ENCODE peak calls at places on chromosomes 3 and 15, in nine cellular contexts. W, C, Q, N, H, O, V, P and F are unnamed samples.

GRCh38 chr3:108477511-108478147 is 32.8 kb downstream of the MYH15 start:
- DNase-seq in W (peak), C (peak), Q (peak), N (peak), H (peak), O (peak), V (peak), P (peak), F (peak)

GRCh38 chr3:190076601-190077444 is 43.9 kb downstream of the P3H2 start:
- DNase-seq in W (no peak), C (no peak), Q (peak), N (no peak), H (no peak), O (peak), V (no peak), P (peak), F (peak)

GRCh38 chr3:9695322-9695721 is 8.3 kb upstream of the CPNE9 start:
- DNase-seq in W (no peak), C (no peak), Q (no peak), N (no peak), H (no peak), O (no peak), V (no peak), P (no peak), F (no peak)

GRCh38 chr3:136353461-136353860 is 103.3 kb downstream of the PCCB start:
- DNase-seq in W (no peak), C (no peak), Q (no peak), N (no peak), H (no peak), O (no peak), V (no peak), P (no peak), F (no peak)

GRCh38 chr3:120145498-120146285 is 51.4 kb upstream of the GSK3B start:
- DNase-seq in W (peak), C (no peak), Q (peak), N (no peak), H (no peak), O (peak), V (no peak), P (peak), F (peak)

GRCh38 chr3:56622381-56622780 is 60.7 kb downstream of the TASOR start:
- DNase-seq in W (no peak), C (no peak), Q (no peak), N (no peak), H (no peak), O (no peak), V (no peak), P (no peak), F (no peak)

GRCh38 chr3:158470944-158471638 is 99.9 kb upstream of the MLF1 start:
- DNase-seq in W (no peak), C (no peak), Q (no peak), N (no peak), H (no peak), O (peak), V (no peak), P (no peak), F (peak)

GRCh38 chr15:36966704-36967103 is 133.6 kb downstream of the MEIS2 start:
- DNase-seq in W (no peak), C (no peak), Q (no peak), N (no peak), H (no peak), O (no peak), V (no peak), P (no peak), F (no peak)

GRCh38 chr15:45468294-45468693 is 54.3 kb downstream of the SLC30A4 start:
- DNase-seq in W (no peak), C (no peak), Q (no peak), N (no peak), H (no peak), O (no peak), V (no peak), P (no peak), F (no peak)

GRCh38 chr3:13544293-13544831 is 4.6 kb upstream of the FBLN2 start:
- DNase-seq in W (peak), C (peak), Q (no peak), N (peak), H (no peak), O (peak), V (no peak), P (peak), F (peak)

GRCh38 chr15:62209322-62209721 is 44.2 kb upstream of the C2CD4B start:
- DNase-seq in W (no peak), C (no peak), Q (no peak), N (no peak), H (no peak), O (no peak), V (no peak), P (peak), F (no peak)

GRCh38 chr3:64612082-64612860 is 75.5 kb downstream of the ADAMTS9 start:
- DNase-seq in W (no peak), C (no peak), Q (no peak), N (no peak), H (no peak), O (peak), V (no peak), P (no peak), F (peak)

GRCh38 chr3:197578376-197578775 is 22.6 kb upstream of the BDH1 start:
- DNase-seq in W (no peak), C (no peak), Q (no peak), N (no peak), H (no peak), O (no peak), V (no peak), P (no peak), F (no peak)

GRCh38 chr3:167346171-167346570 is 33.9 kb downstream of the ZBBX start:
- DNase-seq in W (no peak), C (no peak), Q (no peak), N (no peak), H (no peak), O (no peak), V (no peak), P (no peak), F (no peak)

GRCh38 chr3:134334901-134335280 is 39.4 kb downstream of the AMOTL2 start:
- DNase-seq in W (no peak), C (no peak), Q (peak), N (no peak), H (no peak), O (no peak), V (no peak), P (no peak), F (no peak)

GRCh38 chr3:129890125-129890524 is 3.4 kb downstream of the TMCC1 start:
- DNase-seq in W (no peak), C (no peak), Q (peak), N (no peak), H (no peak), O (no peak), V (no peak), P (no peak), F (no peak)

GRCh38 chr15:81016253-81017068 is 15.7 kb downstream of the TLNRD1 start:
- DNase-seq in W (no peak), C (no peak), Q (no peak), N (no peak), H (no peak), O (no peak), V (no peak), P (no peak), F (no peak)

GRCh38 chr3:4834403-4834866 is 144.8 kb upstream of the BHLHE40 start:
- DNase-seq in W (peak), C (peak), Q (peak), N (peak), H (no peak), O (no peak), V (peak), P (no peak), F (peak)

GRCh38 chr15:101509279-101509678 is 19.8 kb upstream of the PCSK6 start:
- DNase-seq in W (no peak), C (no peak), Q (no peak), N (no peak), H (no peak), O (no peak), V (no peak), P (no peak), F (no peak)

GRCh38 chr15:89963301-89964288 is 37.5 kb upstream of the ZNF710 start:
- DNase-seq in W (no peak), C (no peak), Q (no peak), N (no peak), H (no peak), O (no peak), V (no peak), P (no peak), F (no peak)

GRCh38 chr3:26840272-26840870 is 217.8 kb downstream of the LRRC3B start:
- DNase-seq in W (no peak), C (no peak), Q (no peak), N (no peak), H (peak), O (no peak), V (no peak), P (no peak), F (no peak)